ENCODE peak calls at places on chromosomes 2 and 18, in four cellular contexts. T, Y, U and W are unnamed samples.

GRCh38 chr2:232999354-232999753 is 13.7 kb downstream of the NGEF start:
- DNase-seq in T (no peak), U (no peak), Y (peak; percentile 18), W (no peak)

GRCh38 chr2:20917724-20918572 is 95.0 kb upstream of the LDAH start:
- DNase-seq in U (peak; percentile 34), T (no peak), Y (no peak), W (peak; percentile 66)

GRCh38 chr2:98327776-98328175 is 18.5 kb upstream of the CNGA3 start:
- DNase-seq in Y (no peak), T (no peak), U (no peak), W (no peak)

GRCh38 chr2:120804446-120804845 is 68.8 kb downstream of the GLI2 start:
- DNase-seq in T (no peak), U (no peak), Y (no peak), W (no peak)

GRCh38 chr18:45932708-45933107 is 34.4 kb downstream of the EPG5 start:
- DNase-seq in T (no peak), Y (no peak), U (no peak), W (no peak)

GRCh38 chr2:97005353-97005752 is 19.0 kb upstream of the FAM178B start:
- DNase-seq in T (no peak), Y (peak; percentile 31), U (no peak), W (no peak)

GRCh38 chr18:58291131-58291530 is 247.1 kb downstream of the NEDD4L start:
- DNase-seq in U (no peak), T (no peak), Y (no peak), W (no peak)

GRCh38 chr2:168858146-168858545 is 32.1 kb downstream of the SPC25 start:
- DNase-seq in U (peak; percentile 50), T (no peak), Y (no peak), W (no peak)

GRCh38 chr18:25875574-25875973 is 214.8 kb downstream of the SS18 start:
- DNase-seq in Y (no peak), U (no peak), T (no peak), W (no peak)

GRCh38 chr2:65350714-65351113 is 81.7 kb downstream of the SPRED2 start:
- DNase-seq in T (no peak), U (no peak), Y (peak; percentile 41), W (no peak)

GRCh38 chr2:24721470-24721869 is 71.7 kb downstream of the PTRHD1 start:
- DNase-seq in U (peak; percentile 93), Y (no peak), T (peak; percentile 84), W (peak; percentile 83)

GRCh38 chr2:175181104-175181876 is at the start of gene ATP5MC3:
- DNase-seq in T (peak; percentile 94), Y (peak; percentile 98), U (peak; percentile 91), W (peak; percentile 86)
- TF ChIP-seq POLR2A in T (peak; percentile 91), Y (peak; percentile 92), U (peak; percentile 58), W (peak; percentile 66)

DNA sequence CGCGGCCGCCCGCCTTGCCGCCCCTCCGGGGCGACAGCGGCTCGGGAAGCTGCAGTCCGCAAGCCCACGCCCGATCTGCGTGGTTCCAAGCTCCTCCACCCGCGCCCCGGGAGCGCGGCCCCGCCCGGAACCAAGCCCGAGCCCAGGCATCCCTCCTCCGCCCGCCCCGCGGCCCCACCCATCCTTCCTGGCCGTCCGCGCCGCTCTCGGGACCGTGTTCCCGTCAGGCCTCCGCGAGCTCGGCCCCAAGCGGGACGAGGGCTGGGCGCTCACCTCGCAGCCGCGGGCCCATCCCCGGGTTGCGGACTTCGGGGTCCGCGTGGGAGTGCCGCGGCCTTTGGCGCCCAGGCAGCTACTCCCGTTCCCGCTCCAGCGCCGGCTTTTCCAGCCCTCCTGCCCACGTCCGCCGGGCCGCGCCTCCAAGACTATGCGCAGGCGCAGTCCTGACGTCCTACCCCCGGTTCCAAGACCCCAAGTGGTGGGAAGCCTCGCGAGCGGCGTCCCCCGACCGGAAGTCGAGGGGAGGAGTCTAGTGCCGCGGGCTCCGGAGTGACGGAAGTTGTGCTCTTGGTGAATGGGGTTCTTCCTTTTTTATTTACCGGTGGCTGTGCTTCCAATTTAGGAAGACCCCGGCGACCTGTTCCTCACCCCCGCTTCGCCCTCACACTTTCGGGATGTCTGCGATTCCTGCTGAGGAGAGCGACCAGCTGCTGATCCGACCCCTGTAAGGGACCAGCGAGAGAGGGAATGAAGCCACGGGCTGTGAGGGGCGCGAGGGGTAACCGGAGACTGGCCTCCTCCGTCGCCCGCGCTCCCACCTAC is at the start of the genes CPSF3 and ITGB1BP1:
- DNase-seq in Y (peak; percentile 99), U (peak; percentile 97), T (peak; percentile 98), W (peak; percentile 96)
- TF ChIP-seq POLR2A in Y (peak; percentile 57), U (peak; percentile 50), T (peak; percentile 75), W (peak; percentile 76)

GRCh38 chr2:27901219-27901618 is 10.7 kb downstream of the BABAM2 start:
- DNase-seq in T (no peak), Y (no peak), U (peak; percentile 32), W (no peak)
- TF ChIP-seq POLR2A in T (no peak), Y (no peak), U (no peak), W (no peak)

GRCh38 chr2:174395284-174395968 is at the start of gene SCRN3:
- DNase-seq in Y (peak; percentile 85), U (peak; percentile 79), T (peak; percentile 81), W (peak; percentile 85)
- TF ChIP-seq POLR2A in Y (peak; percentile 67), U (peak; percentile 65), T (peak; percentile 24), W (peak; percentile 49)

GRCh38 chr2:152335016-152335850 is at the start of gene FMNL2:
- DNase-seq in Y (peak; percentile 87), T (peak; percentile 86), U (peak; percentile 65), W (peak; percentile 89)
- TF ChIP-seq POLR2A in Y (peak; percentile 44), T (peak; percentile 74), U (peak; percentile 56), W (peak; percentile 88)